ENCODE peak calls at places on chromosomes 13 and 19, in six cellular contexts. B is heart left ventricle, E is A549, S is suprapubic skin, K is endothelial cell of umbilical vein, V is breast epithelium. T is an unnamed sample. For H3K4me1, the result is how much of the 10 kb centered on the place peaks cover.

GRCh38 chr13:111431241-111431640 is 110.8 kb downstream of the TEX29 start:
- DNase-seq in B (no peak), E (no peak), S (no peak), K (no peak), V (no peak), T (no peak)

GRCh38 chr13:51501592-51502205 is 48.9 kb upstream of the INTS6 start:
- DNase-seq in B (no peak), E (no peak), S (no peak), K (no peak), V (no peak), T (no peak)

GRCh38 chr19:45769821-45770191 is 754 bp upstream of the SIX5 start:
- DNase-seq in B (peak), E (peak), S (peak), K (no peak), V (no peak), T (no peak)

GRCh38 chr13:71320452-71320851 is 546.6 kb downstream of the DACH1 start:
- DNase-seq in B (no peak), E (peak), S (no peak), K (peak), V (no peak), T (no peak)

GRCh38 chr19:29277107-29277506 is 64.2 kb upstream of the UQCRFS1 start:
- DNase-seq in B (no peak), E (peak), S (no peak), K (no peak), V (no peak), T (no peak)

GRCh38 chr19:19256072-19256969 is 16.8 kb downstream of the TM6SF2 start:
- DNase-seq in B (no peak), E (peak), S (peak), K (no peak), V (no peak), T (no peak)

GRCh38 chr13:106911020-106911419 is 343.1 kb upstream of the ARGLU1 start:
- DNase-seq in B (no peak), E (no peak), S (no peak), K (no peak), V (no peak), T (no peak)

GRCh38 chr19:40320558-40320935 is 27.6 kb downstream of the C19orf47 start:
- DNase-seq in B (no peak), E (no peak), S (peak), K (no peak), V (no peak), T (no peak)

GRCh38 chr19:2387367-2388288 is 27.6 kb downstream of the TMPRSS9 start:
- DNase-seq in B (no peak), E (no peak), S (no peak), K (no peak), V (no peak), T (no peak)

GRCh38 chr19:51796195-51796679 is 1.3 kb downstream of the FPR3 start:
- DNase-seq in B (no peak), E (no peak), S (no peak), K (no peak), V (no peak), T (no peak)

GRCh38 chr13:66926851-66927524 is 303.1 kb downstream of the PCDH9 start:
- DNase-seq in B (no peak), E (peak), S (no peak), K (peak), V (no peak), T (no peak)

GRCh38 chr13:55464222-55464621 is 1676.5 kb upstream of the PRR20A start:
- DNase-seq in B (no peak), E (no peak), S (no peak), K (no peak), V (no peak), T (no peak)

GRCh38 chr13:106815545-106815944 is 247.6 kb upstream of the ARGLU1 start:
- DNase-seq in B (no peak), E (no peak), S (no peak), K (no peak), V (no peak), T (no peak)

GRCh38 chr13:99642006-99642405 is 140.7 kb downstream of the TM9SF2 start:
- DNase-seq in B (no peak), E (no peak), S (no peak), K (no peak), V (no peak), T (no peak)

GRCh38 chr19:50050406-50051223 is 24.8 kb downstream of the ZNF473 start:
- DNase-seq in B (peak), E (peak), S (peak), K (peak), V (peak), T (no peak)

GRCh38 chr19:48433337-48433736 is 12.4 kb upstream of the GRWD1 start:
- DNase-seq in B (no peak), E (no peak), S (no peak), K (no peak), V (no peak), T (no peak)

GRCh38 chr13:70795484-70795883 is 687.2 kb upstream of the KLHL1 start:
- DNase-seq in B (no peak), E (no peak), S (no peak), K (no peak), V (no peak), T (no peak)

GRCh38 chr13:40406405-40407138 is 259.9 kb downstream of the FOXO1 start:
- DNase-seq in B (no peak), E (peak), S (no peak), K (peak), V (no peak), T (no peak)

GRCh38 chr19:48480476-48481190 is 11.5 kb downstream of the CYTH2 start:
- DNase-seq in B (peak), E (no peak), S (no peak), K (peak), V (no peak), T (no peak)

GRCh38 chr19:11408591-11408990 is 10.5 kb downstream of the RGL3 start:
- DNase-seq in B (no peak), E (no peak), S (no peak), K (no peak), V (no peak), T (no peak)

GRCh38 chr13:101626925-101627555 is 174.6 kb downstream of the ITGBL1 start:
- DNase-seq in B (no peak), E (no peak), S (no peak), K (peak), V (no peak), T (no peak)

GRCh38 chr19:51690359-51691121 is 2.6 kb upstream of the SPACA6 start:
- DNase-seq in B (peak), E (peak), S (peak), K (peak), V (peak), T (no peak)

GRCh38 chr19:44512326-44513298 is 12.3 kb upstream of the ZNF180 start:
- DNase-seq in B (no peak), E (peak), S (no peak), K (peak), V (no peak), T (no peak)

GRCh38 chr13:72839831-72840426 is 58.0 kb downstream of the PIBF1 start:
- DNase-seq in B (peak), E (peak), S (no peak), K (peak), V (peak), T (no peak)

GRCh38 chr19:18437481-18438330 is at the start of gene ISYNA1:
- DNase-seq in B (peak), E (peak), S (no peak), K (peak), V (no peak), T (no peak)

GRCh38 chr19:33492090-33492489 is 29.5 kb downstream of the PEPD start:
- DNase-seq in B (no peak), E (no peak), S (no peak), K (no peak), V (no peak), T (no peak)

GRCh38 chr19:2607712-2608601 is 94.5 kb downstream of the GNG7 start:
- DNase-seq in B (no peak), E (no peak), S (no peak), K (no peak), V (no peak), T (no peak)

DNA sequence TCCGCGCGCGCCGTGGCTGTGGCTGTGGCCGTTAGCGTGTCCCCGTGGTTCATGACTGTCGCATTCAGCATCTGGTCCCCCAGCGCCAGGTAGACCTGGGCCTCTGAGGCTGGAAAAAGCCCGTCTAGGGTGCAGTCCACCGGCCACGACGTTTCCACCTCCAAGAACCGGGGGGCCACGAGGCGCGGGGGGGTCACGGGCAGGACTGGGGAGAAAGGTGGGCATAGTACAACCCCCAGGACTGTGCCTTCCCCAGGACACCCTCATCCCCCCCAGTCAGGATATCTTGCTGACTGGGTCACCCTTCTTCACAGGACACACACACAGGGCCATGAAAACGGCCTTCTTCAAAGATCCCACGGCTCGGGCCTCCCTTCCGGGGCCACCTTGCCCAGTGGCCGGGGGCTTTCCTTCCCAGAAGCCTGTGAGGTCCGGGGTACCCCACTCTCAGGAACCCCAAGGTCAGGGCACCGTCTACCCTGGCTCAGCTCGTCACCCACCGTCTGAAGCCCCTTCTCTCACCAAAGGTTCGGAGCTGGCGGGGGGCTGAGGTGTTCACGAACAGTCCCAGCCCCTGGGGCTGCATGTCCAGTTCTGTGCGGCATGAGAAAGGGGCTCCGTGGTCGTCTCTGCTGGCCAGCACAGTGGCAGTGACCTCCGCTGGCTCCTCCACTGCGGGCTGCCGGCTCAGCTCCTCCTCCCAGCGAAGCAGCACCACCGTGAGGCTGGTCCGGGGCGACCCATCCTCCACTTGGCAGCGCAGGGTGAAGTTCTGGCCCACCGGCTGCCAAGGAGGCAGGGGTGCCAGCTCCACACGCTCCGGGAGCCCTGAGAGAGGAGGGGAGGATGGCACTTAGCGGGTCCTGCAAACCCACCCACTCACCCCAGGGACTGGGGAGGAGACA is 2.1 kb upstream of the RAVER1 start:
- DNase-seq in B (peak), E (no peak), S (no peak), K (no peak), V (no peak), T (no peak)
- H3K4me3 ChIP-seq in B (no peak), E (peak), S (peak), K (peak), V (peak), T (peak)

DNA sequence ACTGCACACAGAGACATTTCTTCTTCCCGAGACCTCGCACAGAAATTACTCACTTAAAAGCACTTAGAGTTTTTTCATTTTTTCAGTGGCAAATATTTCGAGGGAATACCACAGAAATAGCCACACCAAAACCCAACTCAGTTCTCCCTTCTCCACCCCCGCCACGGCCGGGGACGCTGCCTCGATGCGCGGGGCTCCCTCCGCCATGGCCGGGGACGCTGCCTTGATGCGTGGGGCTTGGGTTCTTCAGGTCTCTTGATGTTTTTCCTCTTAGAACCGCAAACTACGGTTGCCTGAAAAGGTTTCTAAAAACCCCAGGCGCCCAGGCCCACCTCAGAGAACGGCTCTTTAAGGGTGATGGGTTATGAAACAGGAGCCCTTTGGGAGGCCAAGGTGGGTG is 71.4 kb downstream of the RASA3 start:
- DNase-seq in B (no peak), E (no peak), S (no peak), K (no peak), V (no peak), T (no peak)
- H3K4me1 ChIP-seq in B (half or more), E (under half), S (half or more), K (under half), V (under half), T (half or more)

DNA sequence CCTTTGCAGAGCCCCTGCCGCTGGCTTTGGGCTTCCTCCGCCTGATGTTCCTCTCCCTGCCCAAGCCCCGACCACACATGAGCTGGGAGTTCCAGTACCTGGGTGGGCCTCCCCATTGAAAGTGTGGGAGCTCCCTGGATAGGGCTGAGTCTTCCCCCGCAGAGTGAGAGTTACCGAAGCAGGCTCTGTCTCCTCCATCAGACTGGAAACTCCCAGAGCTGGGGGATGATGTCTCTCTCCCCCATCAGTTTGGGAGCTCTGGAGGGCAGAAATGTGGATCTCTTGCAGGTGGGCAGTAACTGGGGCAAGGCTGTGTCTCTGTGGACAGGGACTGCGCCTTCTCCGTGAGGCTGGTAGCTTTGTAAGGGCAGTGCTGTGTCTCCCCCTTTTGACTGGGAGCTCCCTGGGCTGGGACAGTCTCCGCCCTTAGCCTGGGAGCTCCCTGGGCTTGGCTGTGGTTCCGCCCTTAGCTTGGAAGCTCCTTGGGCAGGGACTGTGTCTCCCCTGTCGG is 767 bp downstream of the DCAF15 start:
- DNase-seq in B (peak), E (peak), S (peak), K (peak), V (no peak), T (no peak)
- TF ChIP-seq POLR2A in B (no peak), E (no peak), S (no peak), K (peak), V (no peak), T (no peak)

GRCh38 chr19:36894849-36895383 is 21.2 kb downstream of the ZNF829 start:
- DNase-seq in B (no peak), E (no peak), S (no peak), K (no peak), V (no peak), T (no peak)

GRCh38 chr19:36891768-36892357 is 24.2 kb downstream of the ZNF829 start:
- DNase-seq in B (no peak), E (no peak), S (no peak), K (no peak), V (no peak), T (no peak)
- H3K4me3 ChIP-seq in B (no peak), E (no peak), S (no peak), K (no peak), V (no peak), T (no peak)

GRCh38 chr19:55254625-55254977 is 4.2 kb downstream of the PPP6R1 start:
- DNase-seq in B (no peak), E (no peak), S (no peak), K (no peak), V (no peak), T (no peak)

GRCh38 chr19:55253842-55254624 is 4.8 kb downstream of the PPP6R1 start:
- DNase-seq in B (no peak), E (no peak), S (no peak), K (peak), V (no peak), T (no peak)

GRCh38 chr19:55256562-55257460 is 2.0 kb downstream of the PPP6R1 start:
- DNase-seq in B (no peak), E (no peak), S (no peak), K (no peak), V (no peak), T (no peak)

GRCh38 chr19:55257461-55258411 is 1.1 kb downstream of the PPP6R1 start:
- DNase-seq in B (no peak), E (no peak), S (no peak), K (peak), V (no peak), T (no peak)

GRCh38 chr19:55255618-55256423 is 3.0 kb downstream of the PPP6R1 start:
- DNase-seq in B (no peak), E (peak), S (no peak), K (no peak), V (no peak), T (no peak)
- H3K4me1 ChIP-seq in B (half or more), E (under half), S (half or more), K (half or more), V (under half), T (half or more)

T was measured in vagina.